ENCODE peak calls at places on chromosome 5, in seven cellular contexts. X is ovary, P is SK-N-SH, Q is hepatocyte, I is right lobe of liver, S is neural progenitor cell, U is GM06990. Y is an unnamed sample.
A peak's percentile ranks its signal among the peaks of the same experiment; 100 is the strongest.

GRCh38 chr5:28766565-28767158 is 1728.3 kb upstream of the CDH9 start:
- DNase-seq in X (no peak), P (peak; percentile 1), Q (peak; percentile 59), I (no peak), S (peak; percentile 51), U (no peak), Y (peak; percentile 14)

GRCh38 chr5:103013933-103014552 is 105.9 kb downstream of the GIN1 start:
- DNase-seq in X (no peak), P (no peak), Q (no peak), I (no peak), S (no peak), U (no peak), Y (no peak)

GRCh38 chr5:73278693-73279092 is 105.7 kb downstream of the TMEM174 start:
- DNase-seq in X (no peak), P (no peak), Q (no peak), I (no peak), S (no peak), U (no peak), Y (no peak)

GRCh38 chr5:161751265-161751664 is 65.7 kb downstream of the GABRA6 start:
- DNase-seq in X (no peak), P (no peak), Q (no peak), I (no peak), S (peak; percentile 3), U (no peak), Y (no peak)

GRCh38 chr5:135486679-135487395 is 34.7 kb upstream of the TIFAB start:
- DNase-seq in X (no peak), P (no peak), Q (no peak), I (no peak), S (no peak), U (no peak), Y (no peak)

GRCh38 chr5:127907907-127908306 is 175.7 kb upstream of the SLC12A2 start:
- DNase-seq in X (no peak), P (no peak), Q (no peak), I (no peak), S (no peak), U (no peak), Y (no peak)

GRCh38 chr5:138824924-138825863 is 49.9 kb downstream of the LRRTM2 start:
- DNase-seq in X (no peak), P (peak; percentile 61), Q (peak; percentile 17), I (no peak), S (peak; percentile 25), U (peak; percentile 6), Y (no peak)

GRCh38 chr5:39224196-39224754 is 4.9 kb upstream of the FYB1 start:
- DNase-seq in X (no peak), P (no peak), Q (peak; percentile 73), I (no peak), S (peak; percentile 33), U (no peak), Y (no peak)

GRCh38 chr5:132019857-132020555 is 8.5 kb upstream of the ACSL6 start:
- DNase-seq in X (no peak), P (no peak), Q (no peak), I (no peak), S (no peak), U (peak; percentile 63), Y (no peak)

GRCh38 chr5:149237662-149238061 is 34.0 kb upstream of the AFAP1L1 start:
- DNase-seq in X (no peak), P (peak; percentile 15), Q (no peak), I (no peak), S (peak; percentile 23), U (no peak), Y (no peak)

GRCh38 chr5:149242339-149242738 is 29.3 kb upstream of the AFAP1L1 start:
- DNase-seq in X (no peak), P (no peak), Q (no peak), I (no peak), S (no peak), U (no peak), Y (no peak)

GRCh38 chr5:149240354-149240998 is 31.2 kb upstream of the AFAP1L1 start:
- DNase-seq in X (no peak), P (no peak), Q (no peak), I (peak; percentile 46), S (no peak), U (peak; percentile 23), Y (no peak)

GRCh38 chr5:149238540-149238939 is 33.1 kb upstream of the AFAP1L1 start:
- DNase-seq in X (no peak), P (no peak), Q (no peak), I (no peak), S (no peak), U (no peak), Y (no peak)

GRCh38 chr5:149239917-149240316 is 31.7 kb upstream of the AFAP1L1 start:
- DNase-seq in X (no peak), P (no peak), Q (no peak), I (no peak), S (no peak), U (no peak), Y (no peak)
- H3K4me3 ChIP-seq in X (no peak overlapping the region), P (no peak overlapping the region), Q (no peak overlapping the region), I (no peak overlapping the region), S (no peak overlapping the region), U (no peak overlapping the region), Y (no peak overlapping the region)

GRCh38 chr5:83482961-83483360 is 11.4 kb downstream of the VCAN start:
- DNase-seq in X (no peak), P (no peak), Q (no peak), I (no peak), S (no peak), U (no peak), Y (no peak)
- H3K36me3 ChIP-seq in X (no peaks in the 10 kb centered on the region), P (peaks cover 94% of the 10 kb centered on the region), Q (peaks cover 7% of the 10 kb centered on the region), I (no peaks in the 10 kb centered on the region), S (peaks cover 8% of the 10 kb centered on the region), U (no peaks in the 10 kb centered on the region), Y (peaks cover 3% of the 10 kb centered on the region)

DNA sequence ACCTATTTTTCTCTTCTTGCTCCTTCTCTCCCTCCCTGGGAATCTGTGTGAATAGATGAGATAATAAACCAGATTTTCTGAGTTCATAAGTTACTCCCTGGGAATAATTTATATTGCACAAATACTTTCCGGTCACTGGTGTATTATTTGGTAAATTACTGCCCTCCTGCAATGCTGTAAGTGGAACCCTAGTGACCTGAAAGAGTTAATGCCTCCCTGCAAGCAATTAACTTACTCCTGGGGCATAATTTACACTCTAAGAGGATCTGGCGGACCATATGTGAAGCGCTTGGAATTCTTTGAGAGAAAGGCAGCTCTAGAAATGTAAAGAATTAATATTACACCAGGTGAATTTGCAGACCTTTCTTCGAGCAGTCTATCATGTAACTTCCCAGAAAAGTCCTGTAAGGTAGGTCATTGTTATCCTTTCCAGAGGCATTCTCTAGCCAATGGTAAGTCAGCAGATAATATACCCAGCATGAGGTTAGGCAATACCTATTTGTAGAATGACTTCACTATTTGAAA is 7.0 kb upstream of the GDNF start:
- DNase-seq in X (no peak), P (no peak), Q (no peak), I (no peak), S (no peak), U (no peak), Y (no peak)
- H3K4me3 ChIP-seq in X (no peak overlapping the region), P (no peak overlapping the region), Q (no peak overlapping the region), I (no peak overlapping the region), S (no peak overlapping the region), U (no peak overlapping the region), Y (no peak overlapping the region)

GRCh38 chr5:166497705-166498104 is 1793.7 kb upstream of the WWC1 start:
- DNase-seq in X (no peak), P (no peak), Q (no peak), I (no peak), S (peak; percentile 27), U (no peak), Y (peak; percentile 39)
- H3K36me3 ChIP-seq in X (no peaks in the 10 kb centered on the region), P (no peaks in the 10 kb centered on the region), Q (no peaks in the 10 kb centered on the region), I (no peaks in the 10 kb centered on the region), S (no peaks in the 10 kb centered on the region), U (no peaks in the 10 kb centered on the region), Y (no peaks in the 10 kb centered on the region)

DNA sequence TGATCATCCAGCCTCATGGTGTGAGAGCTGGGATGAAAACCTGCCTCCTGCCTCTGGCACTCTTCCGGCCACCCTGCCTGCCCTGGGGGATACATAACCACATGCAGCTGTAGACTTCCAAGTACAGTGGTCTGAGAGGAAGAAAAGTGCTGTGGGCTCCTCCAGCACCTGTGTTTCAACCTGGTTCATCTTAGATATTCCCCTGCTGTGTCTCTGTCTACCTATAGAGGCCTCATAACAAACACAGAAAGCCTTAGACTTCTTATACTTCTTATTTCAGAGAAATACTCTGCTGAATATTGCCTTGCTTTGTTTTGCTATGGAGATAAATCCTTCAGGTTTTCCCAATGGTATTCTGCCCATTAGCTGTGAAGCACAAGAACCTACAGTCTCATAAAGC is 19.6 kb upstream of the TNFAIP8 start:
- DNase-seq in X (no peak), P (no peak), Q (no peak), I (no peak), S (no peak), U (no peak), Y (no peak)
- H3K4me3 ChIP-seq in X (no peak overlapping the region), P (no peak overlapping the region), Q (no peak overlapping the region), I (no peak overlapping the region), S (no peak overlapping the region), U (peak overlapping the region; percentile 80), Y (no peak overlapping the region)

GRCh38 chr5:62488531-62488930 is 76.0 kb downstream of the IPO11 start:
- DNase-seq in X (no peak), P (no peak), Q (no peak), I (no peak), S (no peak), U (no peak), Y (no peak)
- H3K36me3 ChIP-seq in X (no peaks in the 10 kb centered on the region), P (peaks cover 57% of the 10 kb centered on the region), Q (no peaks in the 10 kb centered on the region), I (no peaks in the 10 kb centered on the region), S (peaks cover 13% of the 10 kb centered on the region), U (peaks cover 1% of the 10 kb centered on the region), Y (no peaks in the 10 kb centered on the region)

GRCh38 chr5:167745868-167746267 is 545.6 kb upstream of the WWC1 start:
- DNase-seq in X (no peak), P (no peak), Q (no peak), I (no peak), S (no peak), U (no peak), Y (no peak)

GRCh38 chr5:167743685-167744084 is 547.8 kb upstream of the WWC1 start:
- DNase-seq in X (no peak), P (no peak), Q (no peak), I (no peak), S (no peak), U (no peak), Y (peak; percentile 37)
- H3K4me3 ChIP-seq in X (no peak overlapping the region), P (no peak overlapping the region), Q (no peak overlapping the region), I (no peak overlapping the region), S (no peak overlapping the region), U (no peak overlapping the region), Y (no peak overlapping the region)

DNA sequence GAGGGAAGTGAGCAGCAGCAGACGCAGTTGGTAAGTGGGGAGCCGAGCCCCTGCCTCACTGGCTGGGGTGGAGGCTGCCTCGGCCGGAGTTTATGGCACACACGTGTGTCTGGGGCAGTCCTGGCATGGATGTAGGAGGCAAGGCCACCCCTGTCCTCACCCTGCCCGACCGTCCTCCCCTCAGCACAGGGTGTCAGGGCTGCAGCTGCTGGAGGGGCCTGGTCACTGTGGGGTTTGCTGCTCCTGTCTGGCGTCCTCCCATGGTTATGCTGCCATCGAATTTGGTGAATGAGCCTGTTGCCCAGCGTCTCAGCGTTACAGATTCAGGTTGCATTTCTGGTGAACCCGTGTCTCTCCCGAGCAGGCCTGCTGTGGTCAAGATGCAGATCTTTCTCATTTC is 32.4 kb downstream of the CEP72 start:
- DNase-seq in X (no peak), P (no peak), Q (no peak), I (no peak), S (no peak), U (no peak), Y (no peak)
- H3K36me3 ChIP-seq in X (no peaks in the 10 kb centered on the region), P (peaks cover 6% of the 10 kb centered on the region), Q (no peaks in the 10 kb centered on the region), I (no peaks in the 10 kb centered on the region), S (peaks cover 6% of the 10 kb centered on the region), U (peaks cover 16% of the 10 kb centered on the region), Y (peaks cover 1% of the 10 kb centered on the region)

GRCh38 chr5:82799346-82800077 is 277.7 kb downstream of the TMEM167A start:
- DNase-seq in X (no peak), P (no peak), Q (no peak), I (no peak), S (no peak), U (no peak), Y (no peak)
- H3K4me3 ChIP-seq in X (no peak overlapping the region), P (no peak overlapping the region), Q (no peak overlapping the region), I (no peak overlapping the region), S (no peak overlapping the region), U (no peak overlapping the region), Y (no peak overlapping the region)